ENCODE peak calls at places on chromosome 4, in nine cellular contexts. S is heart right ventricle, R is AG04449, H is foreskin fibroblast, C is choroid plexus epithelial cell, U is activated B cell treated with CpG ODN at 0.5 μM for 24 hours, E is prostate gland, F is astrocyte of the spinal cord, L is psoas muscle. I is an unnamed sample.

GRCh38 chr4:174521800-174522182 is 497 bp downstream of the HPGD start:
- DNase-seq in S (peak; percentile 3), R (no peak), H (no peak), C (no peak), U (no peak), E (peak; percentile 40), F (no peak), L (peak; percentile 52), I (peak; percentile 13)

GRCh38 chr4:158176776-158177175 is 4.0 kb upstream of the GASK1B start:
- DNase-seq in S (no peak), R (no peak), H (no peak), C (no peak), U (no peak), E (no peak), F (no peak), L (no peak), I (no peak)

GRCh38 chr4:159400782-159401712 is 298.2 kb downstream of the RAPGEF2 start:
- DNase-seq in S (peak; percentile 13), R (peak; percentile 41), H (peak; percentile 55), C (peak; percentile 76), U (no peak), E (no peak), F (peak; percentile 26), L (no peak), I (no peak)

GRCh38 chr4:172871381-172871780 is 297.2 kb upstream of the GALNT7 start:
- DNase-seq in S (no peak), R (no peak), H (no peak), C (peak; percentile 25), U (no peak), E (no peak), F (no peak), L (no peak), I (no peak)

GRCh38 chr4:3202836-3203820 is 45.8 kb upstream of the MSANTD1 start:
- DNase-seq in S (no peak), R (no peak), H (no peak), C (peak; percentile 19), U (no peak), E (no peak), F (no peak), L (no peak), I (peak; percentile 48)

GRCh38 chr4:26075588-26075987 is 161.6 kb downstream of the SMIM20 start:
- DNase-seq in S (no peak), R (no peak), H (no peak), C (no peak), U (no peak), E (no peak), F (no peak), L (no peak), I (no peak)

GRCh38 chr4:146439437-146439836 is 82.3 kb downstream of the SLC10A7 start:
- DNase-seq in S (no peak), R (no peak), H (no peak), C (no peak), U (no peak), E (no peak), F (no peak), L (no peak), I (no peak)

GRCh38 chr4:106186201-106186600 is 129.8 kb downstream of the TBCK start:
- DNase-seq in S (no peak), R (no peak), H (no peak), C (no peak), U (no peak), E (no peak), F (no peak), L (no peak), I (no peak)

GRCh38 chr4:142402156-142402555 is 443.9 kb downstream of the INPP4B start:
- DNase-seq in S (no peak), R (no peak), H (no peak), C (no peak), U (no peak), E (no peak), F (peak; percentile 51), L (no peak), I (no peak)

GRCh38 chr4:177339794-177340374 is 30.2 kb downstream of the NEIL3 start:
- DNase-seq in S (no peak), R (peak; percentile 10), H (peak; percentile 25), C (peak; percentile 65), U (no peak), E (no peak), F (peak; percentile 53), L (no peak), I (peak; percentile 32)

GRCh38 chr4:176883108-176883550 is 90.4 kb upstream of the VEGFC start:
- DNase-seq in S (no peak), R (no peak), H (no peak), C (peak; percentile 33), U (no peak), E (no peak), F (no peak), L (no peak), I (no peak)

GRCh38 chr4:79164961-79165610 is 160.8 kb downstream of the NAA11 start:
- DNase-seq in S (no peak), R (no peak), H (no peak), C (no peak), U (no peak), E (no peak), F (no peak), L (no peak), I (no peak)

GRCh38 chr4:121876976-121877773 is 6.9 kb upstream of the BBS7 start:
- DNase-seq in S (no peak), R (no peak), H (no peak), C (no peak), U (no peak), E (no peak), F (no peak), L (no peak), I (no peak)

DNA sequence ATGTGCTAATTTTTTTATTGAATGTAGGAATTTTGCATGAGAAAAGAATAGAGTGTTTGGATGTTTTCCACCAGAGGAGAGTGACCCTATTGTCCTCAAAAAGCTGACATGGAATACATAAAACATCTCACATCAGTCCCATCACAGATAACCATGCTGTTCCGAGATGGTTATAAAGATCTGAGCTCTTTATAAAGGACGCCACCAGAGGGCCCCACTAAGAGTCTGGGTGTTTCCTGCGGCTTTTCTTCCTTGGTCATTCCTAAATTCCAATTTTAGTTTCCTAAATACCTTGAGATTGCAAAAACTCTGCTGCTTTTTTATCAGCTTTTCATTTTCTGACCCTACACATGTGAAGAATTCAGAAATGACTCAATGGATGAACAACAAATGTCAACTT is 504.5 kb upstream of the FRG1 start:
- DNase-seq in S (no peak), R (no peak), H (no peak), C (no peak), U (no peak), E (no peak), F (no peak), L (no peak), I (no peak)
- TF ChIP-seq CTCF in S (no peak), R (no peak), H (no peak), C (no peak), U (no peak), E (peak; percentile 9), F (no peak), L (no peak), I (no peak)

GRCh38 chr4:150572704-150573504 is 9.0 kb upstream of the MAB21L2 start:
- DNase-seq in S (no peak), R (no peak), H (no peak), C (no peak), U (no peak), E (no peak), F (no peak), L (no peak), I (no peak)
- TF ChIP-seq CTCF in S (no peak), R (no peak), H (no peak), C (no peak), U (no peak), E (no peak), F (no peak), L (no peak), I (no peak)

GRCh38 chr4:103429283-103429682 is 231.1 kb upstream of the CENPE start:
- DNase-seq in S (no peak), R (no peak), H (no peak), C (no peak), U (no peak), E (no peak), F (no peak), L (no peak), I (peak; percentile 27)
- TF ChIP-seq CTCF in S (no peak), R (no peak), H (no peak), C (peak; percentile 5), U (no peak), E (no peak), F (no peak), L (no peak), I (peak; percentile 5)

GRCh38 chr4:7845493-7846124 is 94.1 kb downstream of the AFAP1 start:
- DNase-seq in S (no peak), R (no peak), H (no peak), C (no peak), U (no peak), E (no peak), F (peak; percentile 68), L (no peak), I (no peak)
- TF ChIP-seq CTCF in S (no peak), R (no peak), H (no peak), C (peak; percentile 42), U (no peak), E (no peak), F (peak; percentile 47), L (no peak), I (no peak)

GRCh38 chr4:83617371-83618021 is 81.6 kb downstream of the GPAT3 start:
- DNase-seq in S (no peak), R (no peak), H (no peak), C (no peak), U (no peak), E (no peak), F (no peak), L (no peak), I (no peak)
- TF ChIP-seq CTCF in S (no peak), R (no peak), H (no peak), C (no peak), U (no peak), E (no peak), F (no peak), L (no peak), I (no peak)

GRCh38 chr4:78058591-78059523 is 1.7 kb downstream of the FRAS1 start:
- DNase-seq in S (peak; percentile 28), R (no peak), H (peak; percentile 33), C (peak; percentile 20), U (no peak), E (peak; percentile 50), F (peak; percentile 29), L (peak; percentile 75), I (peak; percentile 20)

GRCh38 chr4:78059524-78059889 is 2.4 kb downstream of the FRAS1 start:
- DNase-seq in S (peak; percentile 39), R (peak; percentile 4), H (peak; percentile 50), C (peak; percentile 78), U (no peak), E (peak; percentile 85), F (peak; percentile 66), L (peak; percentile 65), I (peak; percentile 31)

GRCh38 chr4:78056265-78057129 is 626 bp upstream of the FRAS1 start:
- DNase-seq in S (peak; percentile 84), R (no peak), H (peak; percentile 79), C (peak; percentile 72), U (peak; percentile 29), E (peak; percentile 94), F (peak; percentile 80), L (peak; percentile 86), I (peak; percentile 68)

GRCh38 chr4:78057600-78058560 is 757 bp downstream of the FRAS1 start:
- DNase-seq in S (peak; percentile 23), R (no peak), H (peak; percentile 41), C (peak; percentile 34), U (peak; percentile 26), E (peak; percentile 61), F (peak; percentile 49), L (peak; percentile 68), I (no peak)

GRCh38 chr4:78057135-78057599 is at the start of gene FRAS1:
- DNase-seq in S (peak; percentile 38), R (no peak), H (no peak), C (peak; percentile 26), U (peak; percentile 22), E (peak; percentile 43), F (peak; percentile 38), L (peak; percentile 49), I (peak; percentile 32)
- TF ChIP-seq CTCF in S (no peak), R (no peak), H (no peak), C (no peak), U (no peak), E (no peak), F (peak; percentile 19), L (no peak), I (no peak)

I was measured in GM10248.